ENCODE peak calls at places on chromosomes 3 and 15, in nine cellular contexts. One of them, this sample, is unnamed.

GRCh38 chr3:25565807-25566206 is 98.9 kb downstream of the TOP2B start:
- DNase-seq in adrenal gland: no peak
- DNase-seq in CD8-positive, alpha-beta T cell: no peak
- DNase-seq in AG09319: no peak
- DNase-seq in kidney epithelial cell: no peak
- DNase-seq in progenitor cell of endocrine pancreas: no peak
- DNase-seq in neural progenitor cell: no peak
- DNase-seq in MCF 10A: no peak
- DNase-seq in A549: no peak
- DNase-seq in this sample: no peak

GRCh38 chr3:51395493-51396213 is 4.6 kb downstream of the RBM15B start:
- DNase-seq in adrenal gland: no peak
- DNase-seq in CD8-positive, alpha-beta T cell: no peak
- DNase-seq in AG09319: no peak
- DNase-seq in kidney epithelial cell: no peak
- DNase-seq in progenitor cell of endocrine pancreas: no peak
- DNase-seq in neural progenitor cell: no peak
- DNase-seq in MCF 10A: no peak
- DNase-seq in A549: no peak
- DNase-seq in this sample: no peak

GRCh38 chr3:27554706-27555105 is 70.5 kb upstream of the SLC4A7 start:
- DNase-seq in adrenal gland: no peak
- DNase-seq in CD8-positive, alpha-beta T cell: no peak
- DNase-seq in AG09319: no peak
- DNase-seq in kidney epithelial cell: no peak
- DNase-seq in progenitor cell of endocrine pancreas: no peak
- DNase-seq in neural progenitor cell: no peak
- DNase-seq in MCF 10A: no peak
- DNase-seq in A549: no peak
- DNase-seq in this sample: no peak

GRCh38 chr3:99499235-99499798 is 139.1 kb upstream of the COL8A1 start:
- DNase-seq in adrenal gland: peak
- DNase-seq in CD8-positive, alpha-beta T cell: no peak
- DNase-seq in AG09319: no peak
- DNase-seq in kidney epithelial cell: peak
- DNase-seq in progenitor cell of endocrine pancreas: no peak
- DNase-seq in neural progenitor cell: peak
- DNase-seq in MCF 10A: peak
- DNase-seq in A549: peak
- DNase-seq in this sample: no peak

GRCh38 chr3:38655708-38656300 is 6.3 kb upstream of the SCN5A start:
- DNase-seq in adrenal gland: no peak
- DNase-seq in CD8-positive, alpha-beta T cell: no peak
- DNase-seq in AG09319: no peak
- DNase-seq in kidney epithelial cell: peak
- DNase-seq in progenitor cell of endocrine pancreas: no peak
- DNase-seq in neural progenitor cell: peak
- DNase-seq in MCF 10A: peak
- DNase-seq in A549: no peak
- DNase-seq in this sample: no peak

GRCh38 chr3:12159227-12159601 is 502 bp upstream of the TIMP4 start:
- DNase-seq in adrenal gland: no peak
- DNase-seq in CD8-positive, alpha-beta T cell: no peak
- DNase-seq in AG09319: no peak
- DNase-seq in kidney epithelial cell: no peak
- DNase-seq in progenitor cell of endocrine pancreas: no peak
- DNase-seq in neural progenitor cell: peak
- DNase-seq in MCF 10A: no peak
- DNase-seq in A549: no peak
- DNase-seq in this sample: no peak

GRCh38 chr3:123324880-123325765 is 123.4 kb downstream of the SEC22A start:
- DNase-seq in adrenal gland: no peak
- DNase-seq in CD8-positive, alpha-beta T cell: no peak
- DNase-seq in AG09319: no peak
- DNase-seq in kidney epithelial cell: no peak
- DNase-seq in progenitor cell of endocrine pancreas: no peak
- DNase-seq in neural progenitor cell: no peak
- DNase-seq in MCF 10A: no peak
- DNase-seq in A549: no peak
- DNase-seq in this sample: no peak

GRCh38 chr3:31828007-31828406 is 153.1 kb downstream of the OSBPL10 start:
- DNase-seq in adrenal gland: no peak
- DNase-seq in CD8-positive, alpha-beta T cell: no peak
- DNase-seq in AG09319: no peak
- DNase-seq in kidney epithelial cell: no peak
- DNase-seq in progenitor cell of endocrine pancreas: no peak
- DNase-seq in neural progenitor cell: no peak
- DNase-seq in MCF 10A: no peak
- DNase-seq in A549: no peak
- DNase-seq in this sample: no peak

GRCh38 chr15:80818996-80819395 is 39.8 kb downstream of the CEMIP start:
- DNase-seq in adrenal gland: no peak
- DNase-seq in CD8-positive, alpha-beta T cell: no peak
- DNase-seq in AG09319: no peak
- DNase-seq in kidney epithelial cell: no peak
- DNase-seq in progenitor cell of endocrine pancreas: no peak
- DNase-seq in neural progenitor cell: no peak
- DNase-seq in MCF 10A: no peak
- DNase-seq in A549: no peak
- DNase-seq in this sample: no peak

GRCh38 chr15:78061963-78062427 is 15.5 kb downstream of the TBC1D2B start:
- DNase-seq in adrenal gland: peak
- DNase-seq in CD8-positive, alpha-beta T cell: peak
- DNase-seq in AG09319: no peak
- DNase-seq in kidney epithelial cell: no peak
- DNase-seq in progenitor cell of endocrine pancreas: no peak
- DNase-seq in neural progenitor cell: no peak
- DNase-seq in MCF 10A: no peak
- DNase-seq in A549: no peak
- DNase-seq in this sample: no peak

DNA sequence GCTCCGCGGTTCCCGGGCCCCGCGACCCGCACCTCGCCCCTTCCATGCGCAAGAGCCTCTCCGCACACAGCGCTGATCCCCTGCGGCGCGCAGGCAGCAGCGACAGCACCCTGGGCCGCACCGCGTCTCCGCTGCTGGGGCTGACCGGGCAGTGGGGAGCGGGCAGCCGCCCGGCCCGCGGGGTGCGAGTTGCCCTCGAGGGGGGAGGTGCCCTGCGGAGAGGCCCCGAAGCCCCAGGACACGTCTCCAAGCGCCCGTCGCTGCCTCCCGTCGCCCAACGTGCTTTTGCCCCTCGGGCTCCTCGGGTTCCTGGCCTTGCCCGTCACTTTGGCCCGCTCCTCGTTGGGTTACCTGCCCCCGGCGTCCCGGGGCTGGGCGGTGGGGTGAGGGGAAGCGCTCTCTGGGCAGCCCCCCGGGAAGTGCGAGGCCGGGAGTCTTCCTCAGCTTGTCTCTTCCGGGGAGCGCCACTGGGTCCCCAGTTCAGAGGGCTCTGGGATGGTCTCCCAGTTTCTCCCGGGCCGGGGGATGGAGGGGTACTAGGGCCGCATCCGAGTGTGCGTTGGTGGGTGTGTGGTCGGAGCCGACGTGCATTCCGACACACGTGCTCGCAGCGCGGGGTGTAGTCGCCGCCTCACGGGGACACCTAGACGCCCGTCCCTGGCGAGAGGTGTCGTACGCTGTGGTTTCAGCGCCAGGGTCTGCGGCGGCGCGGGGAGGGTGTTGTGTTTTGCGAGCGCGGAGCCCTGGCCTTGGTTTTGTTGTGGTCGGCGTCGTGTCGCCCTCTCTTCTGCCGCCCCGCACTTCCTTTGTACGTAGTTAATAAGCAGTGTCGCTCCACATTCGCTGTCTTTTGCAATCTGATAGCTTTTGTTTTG is 1.9 kb downstream of the IGF1R start:
- DNase-seq in adrenal gland: peak
- DNase-seq in CD8-positive, alpha-beta T cell: peak
- DNase-seq in AG09319: no peak
- DNase-seq in kidney epithelial cell: no peak
- DNase-seq in progenitor cell of endocrine pancreas: peak
- DNase-seq in neural progenitor cell: peak
- DNase-seq in MCF 10A: no peak
- DNase-seq in A549: no peak
- DNase-seq in this sample: peak
- TF ChIP-seq CTCF in adrenal gland: no peak
- TF ChIP-seq CTCF in CD8-positive, alpha-beta T cell: no peak
- TF ChIP-seq CTCF in AG09319: no peak
- TF ChIP-seq CTCF in kidney epithelial cell: no peak
- TF ChIP-seq CTCF in progenitor cell of endocrine pancreas: no peak
- TF ChIP-seq CTCF in neural progenitor cell: no peak
- TF ChIP-seq CTCF in MCF 10A: no peak
- TF ChIP-seq CTCF in A549: no peak
- TF ChIP-seq CTCF in this sample: no peak

GRCh38 chr15:56086566-56086965 is 93.2 kb upstream of the NEDD4 start:
- DNase-seq in adrenal gland: no peak
- DNase-seq in CD8-positive, alpha-beta T cell: no peak
- DNase-seq in AG09319: no peak
- DNase-seq in kidney epithelial cell: no peak
- DNase-seq in progenitor cell of endocrine pancreas: no peak
- DNase-seq in neural progenitor cell: no peak
- DNase-seq in MCF 10A: no peak
- DNase-seq in A549: no peak
- DNase-seq in this sample: no peak

DNA sequence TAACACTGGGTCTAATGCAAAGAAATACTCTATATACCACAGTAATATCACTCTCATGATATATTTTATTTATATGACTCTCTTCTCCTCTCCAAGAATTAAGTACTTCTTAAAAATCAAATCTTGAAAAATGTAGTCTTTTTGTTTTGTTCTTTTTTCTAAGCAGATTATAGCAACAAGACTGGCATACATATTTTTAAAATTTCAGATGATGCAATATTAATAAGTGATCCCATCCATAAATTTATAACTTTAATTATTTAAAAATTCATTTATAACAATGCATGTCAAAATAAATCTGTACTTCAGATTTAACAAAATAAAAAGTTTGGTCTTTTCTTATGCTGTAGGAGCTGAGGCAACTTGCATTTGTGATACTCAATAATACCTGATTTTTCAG is 95.0 kb upstream of the NEDD4 start:
- DNase-seq in adrenal gland: no peak
- DNase-seq in CD8-positive, alpha-beta T cell: no peak
- DNase-seq in AG09319: no peak
- DNase-seq in kidney epithelial cell: no peak
- DNase-seq in progenitor cell of endocrine pancreas: no peak
- DNase-seq in neural progenitor cell: no peak
- DNase-seq in MCF 10A: no peak
- DNase-seq in A549: no peak
- DNase-seq in this sample: no peak
- TF ChIP-seq CTCF in adrenal gland: no peak
- TF ChIP-seq CTCF in CD8-positive, alpha-beta T cell: no peak
- TF ChIP-seq CTCF in AG09319: no peak
- TF ChIP-seq CTCF in kidney epithelial cell: no peak
- TF ChIP-seq CTCF in progenitor cell of endocrine pancreas: no peak
- TF ChIP-seq CTCF in neural progenitor cell: no peak
- TF ChIP-seq CTCF in MCF 10A: no peak
- TF ChIP-seq CTCF in A549: no peak
- TF ChIP-seq CTCF in this sample: no peak

GRCh38 chr3:175601521-175601920 is 742.4 kb downstream of the NAALADL2 start:
- DNase-seq in adrenal gland: no peak
- DNase-seq in CD8-positive, alpha-beta T cell: no peak
- DNase-seq in AG09319: no peak
- DNase-seq in kidney epithelial cell: no peak
- DNase-seq in progenitor cell of endocrine pancreas: no peak
- DNase-seq in neural progenitor cell: no peak
- DNase-seq in MCF 10A: no peak
- DNase-seq in A549: no peak
- DNase-seq in this sample: no peak
- TF ChIP-seq CTCF in adrenal gland: no peak
- TF ChIP-seq CTCF in CD8-positive, alpha-beta T cell: no peak
- TF ChIP-seq CTCF in AG09319: no peak
- TF ChIP-seq CTCF in kidney epithelial cell: no peak
- TF ChIP-seq CTCF in progenitor cell of endocrine pancreas: no peak
- TF ChIP-seq CTCF in neural progenitor cell: no peak
- TF ChIP-seq CTCF in MCF 10A: no peak
- TF ChIP-seq CTCF in A549: no peak
- TF ChIP-seq CTCF in this sample: no peak

GRCh38 chr3:53921296-53921695 is 29.6 kb upstream of the SELENOK start:
- DNase-seq in adrenal gland: peak
- DNase-seq in CD8-positive, alpha-beta T cell: no peak
- DNase-seq in AG09319: no peak
- DNase-seq in kidney epithelial cell: no peak
- DNase-seq in progenitor cell of endocrine pancreas: no peak
- DNase-seq in neural progenitor cell: no peak
- DNase-seq in MCF 10A: peak
- DNase-seq in A549: no peak
- DNase-seq in this sample: no peak
- TF ChIP-seq CTCF in adrenal gland: peak
- TF ChIP-seq CTCF in CD8-positive, alpha-beta T cell: no peak
- TF ChIP-seq CTCF in AG09319: peak
- TF ChIP-seq CTCF in kidney epithelial cell: peak
- TF ChIP-seq CTCF in progenitor cell of endocrine pancreas: peak
- TF ChIP-seq CTCF in neural progenitor cell: peak
- TF ChIP-seq CTCF in MCF 10A: peak
- TF ChIP-seq CTCF in A549: no peak
- TF ChIP-seq CTCF in this sample: peak

DNA sequence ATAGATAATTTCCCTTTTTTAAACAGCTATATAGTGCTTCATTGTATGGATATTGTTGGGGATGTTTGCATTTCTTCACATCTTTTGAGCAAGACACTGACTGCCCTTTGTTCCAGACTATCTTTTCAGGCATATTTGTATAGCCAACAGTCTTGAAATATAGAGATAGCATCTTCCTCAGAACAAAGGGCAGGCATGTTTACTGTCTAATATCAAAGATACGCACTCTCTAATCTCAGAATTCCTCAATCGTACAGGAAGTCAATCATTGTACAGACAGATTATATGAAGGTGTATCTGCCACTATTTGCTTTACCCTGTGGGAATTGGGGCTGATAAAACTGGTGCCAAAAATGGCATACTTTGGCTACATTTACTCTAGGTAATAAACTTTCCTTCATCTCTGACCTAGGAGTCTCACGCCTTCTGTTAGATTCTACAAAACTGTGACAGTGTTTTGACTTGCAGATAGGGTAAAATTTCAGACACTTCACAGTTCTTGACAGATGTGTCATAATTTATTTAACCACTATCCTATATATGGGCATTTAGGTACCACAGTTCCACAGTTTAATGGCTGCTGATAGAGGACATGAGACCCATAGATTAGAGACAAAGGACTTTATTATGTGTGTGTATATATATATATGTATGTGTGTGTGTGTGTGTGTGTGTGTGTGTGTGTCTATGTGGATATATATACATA is 321.0 kb downstream of the IGSF11 start:
- DNase-seq in adrenal gland: no peak
- DNase-seq in CD8-positive, alpha-beta T cell: no peak
- DNase-seq in AG09319: no peak
- DNase-seq in kidney epithelial cell: no peak
- DNase-seq in progenitor cell of endocrine pancreas: no peak
- DNase-seq in neural progenitor cell: no peak
- DNase-seq in MCF 10A: no peak
- DNase-seq in A549: no peak
- DNase-seq in this sample: no peak
- TF ChIP-seq CTCF in adrenal gland: no peak
- TF ChIP-seq CTCF in CD8-positive, alpha-beta T cell: no peak
- TF ChIP-seq CTCF in AG09319: no peak
- TF ChIP-seq CTCF in kidney epithelial cell: no peak
- TF ChIP-seq CTCF in progenitor cell of endocrine pancreas: no peak
- TF ChIP-seq CTCF in neural progenitor cell: no peak
- TF ChIP-seq CTCF in MCF 10A: no peak
- TF ChIP-seq CTCF in A549: no peak
- TF ChIP-seq CTCF in this sample: no peak

This sample was measured in transverse colon.